ENCODE peak calls at places on chromosome 9, in eight cellular contexts. R is H7, Z is A549, M is lung, E is skeletal muscle cell, Y is coronary artery, O is astrocyte of the spinal cord, N is A673. H is an unnamed sample.

GRCh38 chr9:90035471-90035870 is 430.7 kb downstream of the GADD45G start:
- DNase-seq in R (no peak), Z (no peak), M (peak; percentile 6), E (no peak), Y (no peak), O (no peak), N (no peak), H (no peak)

GRCh38 chr9:109730228-109730627 is 49.8 kb upstream of the PALM2AKAP2 start:
- DNase-seq in R (no peak), Z (no peak), M (peak; percentile 35), E (no peak), Y (no peak), O (no peak), N (peak; percentile 10), H (no peak)

GRCh38 chr9:16870606-16871357 is at the start of gene BNC2:
- DNase-seq in R (peak; percentile 93), Z (peak; percentile 61), M (no peak), E (no peak), Y (peak; percentile 73), O (peak; percentile 70), N (peak; percentile 7), H (no peak)

GRCh38 chr9:33818167-33818831 is 1.3 kb downstream of the UBE2R2 start:
- DNase-seq in R (peak; percentile 16), Z (no peak), M (no peak), E (no peak), Y (peak; percentile 77), O (peak; percentile 2), N (no peak), H (no peak)

GRCh38 chr9:38278931-38279532 is 113.5 kb upstream of the ALDH1B1 start:
- DNase-seq in R (no peak), Z (no peak), M (no peak), E (no peak), Y (peak; percentile 58), O (no peak), N (no peak), H (no peak)

GRCh38 chr9:9612755-9613154 is 1000.0 kb downstream of the PTPRD start:
- DNase-seq in R (no peak), Z (no peak), M (no peak), E (no peak), Y (no peak), O (no peak), N (no peak), H (no peak)

GRCh38 chr9:715743-716400 is 125.6 kb upstream of the DMRT1 start:
- DNase-seq in R (no peak), Z (no peak), M (no peak), E (no peak), Y (no peak), O (peak; percentile 67), N (no peak), H (no peak)

GRCh38 chr9:93083592-93084470 is 12.2 kb upstream of the CARD19 start:
- DNase-seq in R (peak; percentile 27), Z (no peak), M (no peak), E (no peak), Y (peak; percentile 64), O (no peak), N (no peak), H (no peak)

GRCh38 chr9:14687042-14687719 is 6.1 kb downstream of the ZDHHC21 start:
- DNase-seq in R (no peak), Z (no peak), M (no peak), E (peak; percentile 85), Y (no peak), O (peak; percentile 94), N (no peak), H (peak; percentile 26)

GRCh38 chr9:14692918-14693861 is at the start of gene ZDHHC21:
- DNase-seq in R (peak; percentile 79), Z (peak; percentile 28), M (peak; percentile 74), E (no peak), Y (peak; percentile 79), O (peak; percentile 51), N (peak; percentile 58), H (no peak)

GRCh38 chr9:14686168-14686567 is 7.1 kb downstream of the ZDHHC21 start:
- DNase-seq in R (no peak), Z (no peak), M (no peak), E (no peak), Y (no peak), O (no peak), N (no peak), H (no peak)

GRCh38 chr9:14692536-14692917 is 705 bp downstream of the ZDHHC21 start:
- DNase-seq in R (no peak), Z (peak; percentile 5), M (no peak), E (no peak), Y (no peak), O (no peak), N (peak; percentile 49), H (no peak)

GRCh38 chr9:14690986-14691730 is 2.1 kb downstream of the ZDHHC21 start:
- DNase-seq in R (no peak), Z (no peak), M (no peak), E (no peak), Y (no peak), O (no peak), N (no peak), H (no peak)
- H3K4me3 ChIP-seq in R (no peak overlapping the region), Z (no peak overlapping the region), M (no peak overlapping the region), E (no peak overlapping the region), Y (no peak overlapping the region), O (no peak overlapping the region), N (peak overlapping the region; percentile 61), H (no peak overlapping the region)

GRCh38 chr9:84394036-84394435 is 53.5 kb upstream of the SLC28A3 start:
- DNase-seq in R (no peak), Z (no peak), M (no peak), E (no peak), Y (no peak), O (no peak), N (no peak), H (no peak)

GRCh38 chr9:84397151-84397728 is 56.7 kb upstream of the SLC28A3 start:
- DNase-seq in R (peak; percentile 80), Z (peak; percentile 49), M (peak; percentile 67), E (peak; percentile 16), Y (no peak), O (peak; percentile 79), N (peak; percentile 73), H (peak; percentile 37)

GRCh38 chr9:84387821-84388220 is 47.3 kb upstream of the SLC28A3 start:
- DNase-seq in R (no peak), Z (no peak), M (no peak), E (no peak), Y (no peak), O (no peak), N (no peak), H (no peak)

GRCh38 chr9:84397822-84398221 is 57.3 kb upstream of the SLC28A3 start:
- DNase-seq in R (no peak), Z (no peak), M (no peak), E (peak; percentile 25), Y (no peak), O (peak; percentile 67), N (peak; percentile 10), H (peak; percentile 17)

DNA sequence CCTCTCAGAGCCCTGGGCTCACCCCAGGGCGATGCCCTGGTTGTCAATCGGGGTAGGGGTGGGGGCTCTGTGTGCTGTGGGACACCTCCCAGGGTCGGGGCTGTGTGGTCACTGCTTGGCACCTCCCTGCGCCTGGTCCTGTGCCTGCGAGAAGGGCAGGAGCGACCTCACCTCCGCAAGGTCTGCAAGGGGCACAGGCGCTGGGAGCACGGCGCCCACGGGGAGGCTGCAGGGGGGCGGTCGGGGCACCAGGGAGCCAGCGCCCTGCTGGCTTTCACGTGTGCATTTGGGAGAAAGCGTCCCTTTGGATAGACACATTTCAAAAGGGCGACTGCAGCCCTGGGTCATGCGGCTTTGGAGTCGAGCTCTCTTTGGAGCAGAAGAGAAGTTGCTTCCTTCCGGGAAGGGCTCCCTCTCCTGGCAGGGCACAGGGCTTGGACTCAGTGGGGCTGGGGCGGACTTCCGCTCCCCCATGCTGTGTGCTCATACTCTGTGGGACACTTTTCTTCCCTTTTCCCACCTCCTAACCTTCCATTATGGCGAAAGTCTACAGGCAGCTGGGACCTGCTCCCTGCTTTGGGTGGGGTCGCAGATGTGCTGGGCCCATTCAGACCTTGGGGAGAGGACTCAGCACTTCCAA is 52.8 kb upstream of the SLC28A3 start:
- DNase-seq in R (peak; percentile 46), Z (no peak), M (no peak), E (no peak), Y (no peak), O (no peak), N (no peak), H (no peak)
- H3K4me3 ChIP-seq in R (no peak overlapping the region), Z (no peak overlapping the region), M (no peak overlapping the region), E (no peak overlapping the region), Y (no peak overlapping the region), O (no peak overlapping the region), N (no peak overlapping the region), H (no peak overlapping the region)

GRCh38 chr9:97935291-97935690 is 2.7 kb downstream of the HEMGN start:
- DNase-seq in R (no peak), Z (no peak), M (no peak), E (no peak), Y (no peak), O (no peak), N (no peak), H (no peak)

GRCh38 chr9:97928968-97929604 is 6.8 kb upstream of the TRMO start:
- DNase-seq in R (no peak), Z (no peak), M (no peak), E (no peak), Y (no peak), O (no peak), N (no peak), H (no peak)

GRCh38 chr9:97934321-97935115 is 3.5 kb downstream of the HEMGN start:
- DNase-seq in R (peak; percentile 11), Z (no peak), M (no peak), E (no peak), Y (no peak), O (no peak), N (peak; percentile 12), H (no peak)

GRCh38 chr9:97933573-97933972 is 4.4 kb downstream of the HEMGN start:
- DNase-seq in R (no peak), Z (no peak), M (no peak), E (no peak), Y (no peak), O (no peak), N (no peak), H (no peak)

DNA sequence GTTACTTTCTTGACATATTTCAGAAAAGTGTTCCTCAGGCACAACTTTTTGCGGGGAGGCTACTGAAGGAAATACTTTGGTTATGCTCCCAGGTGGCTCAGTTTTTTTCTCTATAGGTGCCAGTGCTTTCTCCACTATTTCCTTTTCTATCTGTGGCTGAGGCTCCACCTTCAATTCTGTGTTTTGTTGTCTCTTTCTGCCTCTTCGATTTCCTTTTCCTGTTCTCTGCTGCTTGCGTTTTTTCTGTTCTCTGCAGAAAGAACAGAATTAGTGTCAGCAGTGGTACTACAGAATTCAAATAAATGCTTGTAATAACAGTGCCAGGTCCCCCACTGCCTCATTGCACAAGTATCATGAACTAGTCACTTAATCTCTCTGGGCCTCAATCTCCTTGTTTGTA is 7.0 kb downstream of the HEMGN start:
- DNase-seq in R (no peak), Z (no peak), M (no peak), E (no peak), Y (no peak), O (no peak), N (no peak), H (no peak)
- H3K4me3 ChIP-seq in R (no peak overlapping the region), Z (no peak overlapping the region), M (no peak overlapping the region), E (no peak overlapping the region), Y (no peak overlapping the region), O (no peak overlapping the region), N (no peak overlapping the region), H (no peak overlapping the region)

DNA sequence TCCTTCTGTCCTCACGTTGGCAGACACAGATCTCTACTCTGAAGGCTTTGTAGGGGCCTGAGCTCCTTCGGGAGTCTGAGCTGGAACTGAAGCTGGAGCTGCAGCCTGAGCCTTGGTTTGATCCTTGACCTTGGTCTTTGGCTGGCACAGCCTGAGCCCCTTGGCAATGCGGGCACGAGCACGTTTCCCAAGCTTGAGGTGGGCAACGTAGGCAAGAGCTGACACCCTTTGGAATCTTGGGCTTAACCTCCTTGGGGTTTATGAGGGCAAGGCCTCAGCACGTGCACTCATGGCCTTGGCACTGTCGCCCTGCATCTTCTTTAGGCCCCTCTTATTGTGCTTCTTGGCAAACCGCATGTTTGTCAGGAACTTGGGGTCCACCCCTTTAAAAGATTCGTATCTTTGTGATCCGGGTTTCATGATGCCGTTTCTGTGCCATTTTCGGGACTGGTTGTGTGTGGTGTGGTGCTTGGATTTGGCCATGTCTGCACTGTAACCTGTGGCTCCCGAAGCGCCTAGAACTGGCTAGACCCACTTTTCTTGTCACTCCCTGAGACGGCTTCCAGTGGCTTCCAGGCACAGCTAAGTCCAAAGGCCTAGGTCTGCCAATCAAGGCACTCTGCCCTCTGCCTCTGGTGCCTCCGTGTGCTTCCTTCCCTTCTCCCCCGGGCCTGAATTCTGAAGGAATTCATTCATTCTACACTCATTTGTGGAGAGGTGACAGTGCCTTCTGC is 1.4 kb downstream of the SUSD1 start:
- DNase-seq in R (no peak), Z (no peak), M (no peak), E (no peak), Y (no peak), O (no peak), N (no peak), H (no peak)
- H3K4me3 ChIP-seq in R (no peak overlapping the region), Z (peak overlapping the region; percentile 87), M (no peak overlapping the region), E (no peak overlapping the region), Y (peak overlapping the region; percentile 69), O (no peak overlapping the region), N (peak overlapping the region; percentile 70), H (no peak overlapping the region)

H was measured in HFF-Myc.